ENCODE peak calls at places on chromosomes 4 and X, in eight cellular contexts. G, H, X, O, W, N, D and U are unnamed samples.

GRCh38 chr4:151316645-151317044 is 8.8 kb downstream of the SH3D19 start:
- DNase-seq in G (no peak), D (no peak), O (no peak), W (peak), H (no peak), N (no peak), X (no peak), U (no peak)

GRCh38 chr4:47852121-47852520 is 14.3 kb upstream of the CORIN start:
- DNase-seq in O (no peak), X (no peak), G (no peak), W (no peak), N (no peak), H (no peak), D (no peak), U (no peak)

GRCh38 chr4:35900608-35901243 is 343.6 kb downstream of the ARAP2 start:
- DNase-seq in X (no peak), G (no peak), O (no peak), N (no peak), D (no peak), H (no peak), W (no peak), U (no peak)

GRCh38 chr4:8282134-8282641 is 12.6 kb downstream of the HTRA3 start:
- DNase-seq in H (no peak), O (no peak), G (no peak), N (no peak), X (no peak), W (no peak), D (no peak), U (no peak)

GRCh38 chrX:12891915-12892506 is 14.4 kb upstream of the TLR8 start:
- DNase-seq in D (no peak), W (no peak), G (no peak), X (no peak), N (no peak), H (peak), O (no peak), U (no peak)

GRCh38 chrX:155259752-155260151 is 4.5 kb downstream of the RAB39B start:
- DNase-seq in W (no peak), O (no peak), X (no peak), D (no peak), G (no peak), H (no peak), N (no peak), U (no peak)

GRCh38 chr4:123649248-123649643 is 252.7 kb downstream of the SPRY1 start:
- DNase-seq in W (no peak), N (no peak), G (no peak), H (peak), X (no peak), O (no peak), D (no peak), U (no peak)

GRCh38 chr4:18976884-18977283 is 955.3 kb upstream of the LCORL start:
- DNase-seq in G (no peak), D (no peak), N (no peak), H (no peak), X (no peak), W (no peak), O (no peak), U (no peak)

GRCh38 chr4:56701644-56702043 is 20.5 kb upstream of the HOPX start:
- DNase-seq in N (no peak), H (peak), O (peak), W (no peak), D (no peak), G (no peak), X (no peak), U (no peak)

GRCh38 chr4:90099795-90100194 is 27.4 kb upstream of the CCSER1 start:
- DNase-seq in X (no peak), W (no peak), G (no peak), N (no peak), H (no peak), O (no peak), D (no peak), U (no peak)

GRCh38 chr4:472881-473574 is 25.9 kb downstream of the ZNF721 start:
- DNase-seq in W (no peak), N (no peak), O (no peak), G (no peak), X (no peak), D (peak), H (peak), U (peak)

GRCh38 chr4:13142191-13142590 is 341.9 kb downstream of the RAB28 start:
- DNase-seq in H (no peak), X (no peak), G (no peak), D (no peak), N (no peak), W (no peak), O (no peak), U (no peak)

GRCh38 chrX:48924270-48924669 is 5.4 kb upstream of the PIM2 start:
- DNase-seq in G (no peak), O (no peak), X (no peak), N (no peak), H (no peak), W (no peak), D (no peak), U (peak)

GRCh38 chr4:73603854-73604584 is 16.2 kb downstream of the RASSF6 start:
- DNase-seq in N (no peak), O (no peak), W (no peak), X (no peak), H (no peak), D (no peak), G (no peak), U (no peak)

GRCh38 chr4:102825261-102826071 is 1.9 kb downstream of the UBE2D3 start:
- DNase-seq in O (peak), G (no peak), D (peak), N (no peak), X (no peak), W (no peak), H (peak), U (peak)

GRCh38 chr4:158914178-158914577 is 145.4 kb downstream of the FNIP2 start:
- DNase-seq in O (no peak), G (no peak), D (no peak), N (no peak), W (no peak), X (no peak), H (no peak), U (no peak)

GRCh38 chr4:24260922-24261581 is 323.3 kb downstream of the DHX15 start:
- DNase-seq in X (no peak), N (no peak), W (no peak), O (no peak), H (no peak), D (no peak), G (no peak), U (no peak)

GRCh38 chr4:7264694-7265093 is 72.4 kb downstream of the SORCS2 start:
- DNase-seq in X (no peak), G (no peak), N (no peak), D (no peak), W (no peak), O (no peak), H (no peak), U (no peak)

GRCh38 chr4:6204871-6205583 is 4.7 kb upstream of the JAKMIP1 start:
- DNase-seq in O (no peak), H (no peak), X (no peak), W (no peak), D (no peak), N (no peak), G (no peak), U (no peak)

GRCh38 chr4:1080961-1081688 is 32.2 kb downstream of the RNF212 start:
- DNase-seq in W (no peak), O (no peak), H (no peak), X (no peak), G (no peak), N (no peak), D (no peak), U (peak)

GRCh38 chr4:139913995-139914394 is 240.0 kb downstream of the MAML3 start:
- DNase-seq in O (no peak), H (no peak), D (no peak), G (no peak), X (no peak), N (no peak), W (no peak), U (no peak)

GRCh38 chr4:132540797-132541196 is 608.3 kb upstream of the PCDH10 start:
- DNase-seq in O (no peak), D (no peak), G (no peak), H (no peak), N (no peak), X (no peak), W (no peak), U (no peak)

GRCh38 chr4:7282094-7282370 is 89.7 kb downstream of the SORCS2 start:
- DNase-seq in O (no peak), N (no peak), X (no peak), G (no peak), H (no peak), D (no peak), W (no peak), U (no peak)

GRCh38 chr4:61336488-61336887 is 136.4 kb downstream of the ADGRL3 start:
- DNase-seq in O (no peak), G (no peak), N (no peak), X (no peak), D (no peak), W (no peak), H (no peak), U (no peak)

GRCh38 chr4:155442267-155443105 is 65.7 kb upstream of the MAP9 start:
- DNase-seq in O (peak), N (peak), D (peak), X (peak), G (peak), W (peak), H (peak), U (peak)

GRCh38 chrX:103417933-103418332 is 41.6 kb downstream of the BEX3 start:
- DNase-seq in G (no peak), W (no peak), H (no peak), X (no peak), N (no peak), D (no peak), O (no peak), U (no peak)

GRCh38 chr4:119477412-119478053 is 151.1 kb downstream of the PDE5A start:
- DNase-seq in W (no peak), G (no peak), H (no peak), O (no peak), X (no peak), D (no peak), N (peak), U (no peak)

DNA sequence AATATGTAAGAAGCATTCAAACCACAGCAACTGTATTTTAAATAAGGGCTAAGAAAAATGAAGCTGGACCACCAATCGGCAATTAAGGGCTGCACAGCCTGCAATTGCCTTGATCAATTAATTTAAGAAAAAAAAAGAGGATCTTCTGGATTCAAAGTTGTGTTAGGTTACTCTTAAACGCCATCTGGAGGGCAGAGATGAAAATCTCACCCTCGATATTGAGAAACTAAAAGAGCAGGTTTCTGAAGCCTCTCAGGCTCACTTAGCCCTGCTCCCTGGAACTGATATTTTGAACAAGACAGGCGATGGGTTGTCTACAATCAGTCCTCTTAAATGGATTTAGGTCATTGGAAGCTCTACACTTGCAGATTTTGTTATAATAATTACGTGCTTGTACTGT is 579.4 kb downstream of the GRXCR1 start:
- DNase-seq in D (no peak), W (no peak), N (no peak), O (no peak), H (peak), G (no peak), X (no peak), U (no peak)
- TF ChIP-seq CTCF in D (no peak), W (no peak), N (no peak), O (no peak), H (peak), G (no peak), X (no peak), U (no peak)

DNA sequence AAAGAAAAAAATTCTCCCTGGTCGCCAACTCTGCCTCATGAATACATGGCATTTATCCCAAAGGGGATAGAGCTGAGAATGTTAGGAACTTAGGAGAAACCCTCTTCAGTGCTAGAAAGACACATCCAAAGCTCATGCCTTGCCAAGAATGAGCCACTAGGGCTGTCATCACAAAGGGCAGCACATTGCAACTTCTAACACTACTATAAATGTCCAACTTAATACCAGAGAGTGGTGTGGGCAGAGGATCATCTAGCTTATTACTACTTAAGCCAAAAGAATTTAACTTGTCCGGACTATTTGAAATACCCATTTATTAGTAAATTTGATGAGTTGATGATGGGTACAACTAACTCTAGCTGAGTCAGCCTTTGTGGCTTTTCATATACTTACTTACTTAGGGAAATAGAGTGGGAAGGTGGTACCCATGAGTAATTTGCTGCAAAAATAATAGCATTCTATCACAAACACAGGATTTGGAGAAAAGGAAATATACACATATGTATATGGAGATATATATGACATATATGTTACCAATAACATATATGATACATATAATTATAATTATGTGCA is 66.3 kb upstream of the GAB1 start:
- DNase-seq in O (no peak), D (no peak), G (no peak), W (no peak), N (no peak), H (no peak), X (no peak), U (no peak)
- TF ChIP-seq CTCF in O (no peak), D (no peak), G (no peak), W (no peak), N (no peak), H (no peak), X (no peak), U (no peak)

DNA sequence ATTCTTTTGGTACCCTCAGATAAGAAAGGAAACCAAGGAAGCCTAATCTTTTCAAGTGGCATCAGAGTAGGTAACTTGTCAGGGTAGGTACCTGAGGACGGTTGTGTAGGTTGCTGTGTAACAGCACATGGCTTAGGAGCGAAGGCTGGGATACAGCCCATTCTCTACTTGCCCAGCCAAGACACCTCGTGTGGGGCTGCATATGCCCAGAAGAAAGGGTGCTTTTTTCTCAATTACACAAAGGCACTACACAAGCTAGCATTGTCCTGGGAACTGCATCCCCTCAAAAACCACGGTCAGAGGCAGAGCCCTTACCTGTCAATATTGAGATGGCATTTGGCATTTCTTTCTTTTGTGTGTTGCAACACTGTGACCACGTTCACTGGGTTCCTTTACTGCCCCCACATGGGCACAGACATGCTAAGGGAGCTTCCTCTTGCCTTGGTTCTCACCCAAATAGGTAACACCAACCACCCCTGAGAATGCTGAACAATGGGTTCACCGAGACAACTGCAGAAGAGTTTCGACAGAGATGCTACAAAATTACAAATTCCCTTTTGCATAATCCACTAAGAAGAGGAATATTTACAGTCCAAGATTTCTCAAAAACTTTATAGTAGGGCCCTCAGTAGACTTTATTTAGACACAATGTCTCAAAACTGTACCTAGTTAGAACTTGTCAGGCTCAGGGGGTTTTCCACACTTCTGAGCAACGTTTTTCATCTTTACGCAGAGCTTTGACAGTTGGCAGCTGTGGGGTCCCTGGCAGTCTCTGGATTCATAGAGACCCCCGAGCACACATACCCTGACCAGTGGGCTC is 35.8 kb upstream of the TNIP3 start:
- DNase-seq in H (peak), D (no peak), G (no peak), X (no peak), N (no peak), O (no peak), W (no peak), U (peak)
- TF ChIP-seq CTCF in H (peak), D (no peak), G (peak), X (no peak), N (peak), O (no peak), W (no peak), U (no peak)

DNA sequence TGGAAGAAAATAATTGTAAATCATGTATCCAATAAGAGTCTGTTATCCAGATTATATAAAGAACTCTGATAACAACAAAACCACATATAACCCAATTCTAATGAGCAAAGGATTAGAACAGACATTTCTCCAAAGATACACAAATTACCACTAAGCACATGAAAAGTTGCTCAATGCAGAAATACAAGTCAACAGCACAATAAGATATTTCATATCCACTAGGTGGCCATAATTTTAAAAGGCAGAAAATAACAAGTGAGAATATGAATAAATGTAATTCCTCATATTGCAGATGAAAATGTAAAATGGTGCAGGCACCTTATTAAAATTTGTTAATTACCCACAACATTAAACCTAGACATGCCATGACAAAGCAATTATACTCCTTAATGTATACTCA is 73.9 kb upstream of the ZCCHC13 start:
- DNase-seq in O (no peak), D (no peak), N (no peak), X (no peak), G (no peak), W (no peak), H (no peak), U (no peak)
- TF ChIP-seq CTCF in O (peak), D (no peak), N (no peak), X (no peak), G (peak), W (no peak), H (no peak), U (no peak)

DNA sequence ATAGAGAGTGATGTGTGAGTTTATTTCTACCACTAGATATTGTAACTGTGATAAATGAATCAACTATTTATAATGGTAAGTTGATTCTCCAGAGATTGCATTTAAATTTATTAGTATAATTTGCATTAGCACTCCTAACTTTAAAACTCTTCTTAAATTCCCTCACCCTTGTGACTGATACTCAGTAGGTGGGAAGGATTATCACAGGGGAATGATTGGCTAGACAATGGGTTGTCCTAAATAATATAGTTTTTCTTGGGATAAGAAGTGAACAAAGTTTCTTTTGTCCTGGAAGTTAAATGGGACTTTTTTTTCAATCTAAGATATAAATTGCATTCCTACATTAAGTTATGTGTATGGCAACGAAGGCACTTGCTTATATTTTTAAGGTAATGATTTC is 169.2 kb upstream of the PITX2 start:
- DNase-seq in W (no peak), N (no peak), O (no peak), D (no peak), G (no peak), H (no peak), X (no peak), U (no peak)
- TF ChIP-seq CTCF in W (no peak), N (no peak), O (no peak), D (no peak), G (no peak), H (no peak), X (no peak), U (no peak)

GRCh38 chrX:45824471-45824870 is 623.8 kb upstream of the DIPK2B start:
- DNase-seq in W (no peak), O (no peak), N (no peak), D (peak), G (no peak), X (peak), H (peak), U (peak)
- TF ChIP-seq CTCF in W (peak), O (peak), N (no peak), D (peak), G (peak), X (peak), H (peak), U (peak)

GRCh38 chrX:113726466-113726865 is 857.4 kb upstream of the HTR2C start:
- DNase-seq in G (no peak), W (no peak), H (no peak), N (no peak), D (no peak), O (no peak), X (no peak), U (no peak)

GRCh38 chrX:113726009-113726408 is 857.9 kb upstream of the HTR2C start:
- DNase-seq in X (no peak), G (no peak), N (no peak), H (no peak), O (no peak), D (no peak), W (no peak), U (no peak)

GRCh38 chrX:113728937-113729336 is 854.9 kb upstream of the HTR2C start:
- DNase-seq in W (no peak), N (no peak), G (no peak), O (no peak), H (no peak), X (no peak), D (no peak), U (no peak)

DNA sequence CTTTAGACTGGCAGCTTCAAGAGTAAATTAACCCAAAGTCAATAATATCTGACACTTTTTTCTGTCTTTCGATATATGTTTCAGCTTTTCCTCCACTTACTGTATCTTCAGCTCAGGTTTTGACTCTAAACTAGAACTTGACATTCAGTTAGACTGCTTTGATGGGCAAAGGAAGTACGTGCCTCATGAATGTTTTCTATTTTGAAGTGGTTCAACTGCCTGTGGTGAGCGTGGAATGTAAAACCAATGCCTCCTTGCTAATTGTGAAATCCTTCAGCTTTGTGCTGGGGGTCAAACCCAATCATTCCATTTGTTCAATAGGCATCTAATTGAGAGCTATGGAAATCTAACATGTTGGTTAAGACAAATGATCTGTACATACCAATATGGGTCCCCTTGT is 857.0 kb upstream of the HTR2C start:
- DNase-seq in O (no peak), H (no peak), N (no peak), W (no peak), G (no peak), X (no peak), D (no peak), U (no peak)
- TF ChIP-seq CTCF in O (no peak), H (no peak), N (no peak), W (no peak), G (no peak), X (no peak), D (no peak), U (no peak)